ENCODE peak calls at places on chromosomes 6 and 20, in eight cellular contexts. F is fibroblast of the aortic adventitia, R is endodermal cell, L is HFF-Myc, S is A549, V is mucosa of descending colon, I is cardiac muscle cell, O is uterus. Y is an unnamed sample.

GRCh38 chr20:44419131-44419844 is 56.4 kb upstream of the TTPAL start:
- DNase-seq in F (no peak), R (no peak), L (no peak), S (no peak), V (no peak), I (no peak), O (no peak), Y (no peak)

GRCh38 chr6:88872962-88873361 is 90.5 kb downstream of the RNGTT start:
- DNase-seq in F (no peak), R (no peak), L (no peak), S (no peak), V (no peak), I (no peak), O (no peak), Y (no peak)

GRCh38 chr20:1792274-1792673 is 102.9 kb upstream of the SIRPA start:
- DNase-seq in F (no peak), R (no peak), L (no peak), S (no peak), V (no peak), I (no peak), O (no peak), Y (no peak)

GRCh38 chr20:1298888-1299511 is 29.9 kb downstream of the SDCBP2 start:
- DNase-seq in F (no peak), R (no peak), L (no peak), S (no peak), V (no peak), I (no peak), O (no peak), Y (no peak)

GRCh38 chr6:41379314-41379713 is 43.9 kb downstream of the NCR2 start:
- DNase-seq in F (no peak), R (no peak), L (no peak), S (no peak), V (no peak), I (no peak), O (no peak), Y (no peak)

GRCh38 chr6:14129572-14129971 is 12.0 kb downstream of the CD83 start:
- DNase-seq in F (peak), R (peak), L (peak), S (peak), V (peak), I (peak), O (peak), Y (no peak)

GRCh38 chr6:41462980-41463930 is 82.9 kb upstream of the FOXP4 start:
- DNase-seq in F (peak), R (no peak), L (peak), S (peak), V (peak), I (peak), O (peak), Y (no peak)

GRCh38 chr6:133392641-133393040 is 151.5 kb downstream of the EYA4 start:
- DNase-seq in F (peak), R (no peak), L (no peak), S (no peak), V (no peak), I (no peak), O (no peak), Y (no peak)

GRCh38 chr6:25100288-25100687 is 164.5 kb upstream of the RIPOR2 start:
- DNase-seq in F (no peak), R (no peak), L (no peak), S (no peak), V (no peak), I (no peak), O (no peak), Y (peak)

GRCh38 chr20:10217517-10218410 is 866 bp upstream of the SNAP25 start:
- DNase-seq in F (peak), R (peak), L (no peak), S (peak), V (no peak), I (peak), O (peak), Y (no peak)

GRCh38 chr6:20366082-20366834 is 35.4 kb upstream of the E2F3 start:
- DNase-seq in F (no peak), R (no peak), L (no peak), S (no peak), V (peak), I (no peak), O (no peak), Y (no peak)

GRCh38 chr6:51467231-51467952 is 620.0 kb downstream of the PKHD1 start:
- DNase-seq in F (no peak), R (no peak), L (no peak), S (no peak), V (no peak), I (no peak), O (no peak), Y (no peak)

GRCh38 chr6:132135409-132135808 is 184.2 kb upstream of the CCN2 start:
- DNase-seq in F (no peak), R (no peak), L (no peak), S (no peak), V (no peak), I (no peak), O (no peak), Y (no peak)

GRCh38 chr20:44004306-44004915 is 89.8 kb downstream of the TOX2 start:
- DNase-seq in F (no peak), R (no peak), L (no peak), S (no peak), V (no peak), I (no peak), O (no peak), Y (no peak)

GRCh38 chr6:116389357-116389756 is 18.6 kb downstream of the DSE start:
- DNase-seq in F (no peak), R (no peak), L (no peak), S (no peak), V (no peak), I (no peak), O (no peak), Y (no peak)

GRCh38 chr6:4371207-4371921 is 236.0 kb upstream of the ECI2 start:
- DNase-seq in F (peak), R (peak), L (no peak), S (no peak), V (no peak), I (peak), O (no peak), Y (no peak)

GRCh38 chr6:161374971-161375873 is 101.4 kb upstream of the AGPAT4 start:
- DNase-seq in F (peak), R (peak), L (no peak), S (no peak), V (peak), I (peak), O (peak), Y (peak)

GRCh38 chr6:161748535-161749386 is 474.9 kb upstream of the AGPAT4 start:
- DNase-seq in F (no peak), R (peak), L (no peak), S (peak), V (peak), I (peak), O (no peak), Y (peak)

GRCh38 chr20:20366896-20367680 is 816 bp upstream of the INSM1 start:
- DNase-seq in F (no peak), R (peak), L (no peak), S (no peak), V (no peak), I (peak), O (no peak), Y (no peak)

GRCh38 chr6:148509789-148510581 is 167.3 kb downstream of the SASH1 start:
- DNase-seq in F (peak), R (no peak), L (peak), S (no peak), V (peak), I (no peak), O (peak), Y (no peak)

GRCh38 chr6:30556714-30556963 is 350 bp upstream of the GNL1 start:
- DNase-seq in F (no peak), R (peak), L (no peak), S (no peak), V (no peak), I (peak), O (peak), Y (no peak)

GRCh38 chr20:44137210-44137781 is 49.7 kb downstream of the JPH2 start:
- DNase-seq in F (peak), R (peak), L (no peak), S (no peak), V (peak), I (peak), O (peak), Y (no peak)

GRCh38 chr6:116624036-116624805 is 7.9 kb downstream of the RSPH4A start:
- DNase-seq in F (no peak), R (no peak), L (no peak), S (no peak), V (no peak), I (no peak), O (no peak), Y (no peak)

GRCh38 chr6:13177617-13178506 is 150.5 kb downstream of the TBC1D7 start:
- DNase-seq in F (no peak), R (no peak), L (no peak), S (no peak), V (no peak), I (no peak), O (no peak), Y (no peak)

GRCh38 chr6:157688960-157689599 is 134.0 kb upstream of the SNX9 start:
- DNase-seq in F (peak), R (peak), L (no peak), S (peak), V (peak), I (no peak), O (peak), Y (no peak)
- TF ChIP-seq CTCF in F (peak), R (peak), L (no peak), S (no peak), V (no peak), I (peak), O (peak), Y (peak)

GRCh38 chr6:45678063-45678620 is 300.4 kb upstream of the SUPT3H start:
- DNase-seq in F (no peak), R (peak), L (no peak), S (no peak), V (no peak), I (no peak), O (no peak), Y (no peak)

GRCh38 chr6:45675634-45676033 is 297.9 kb upstream of the SUPT3H start:
- DNase-seq in F (no peak), R (peak), L (no peak), S (no peak), V (no peak), I (no peak), O (no peak), Y (no peak)

GRCh38 chr6:45676376-45676775 is 298.6 kb upstream of the SUPT3H start:
- DNase-seq in F (no peak), R (peak), L (no peak), S (no peak), V (no peak), I (no peak), O (no peak), Y (no peak)

GRCh38 chr6:45679163-45679562 is 301.4 kb upstream of the SUPT3H start:
- DNase-seq in F (no peak), R (peak), L (no peak), S (no peak), V (no peak), I (no peak), O (no peak), Y (no peak)

GRCh38 chr6:45677381-45677992 is 299.8 kb upstream of the SUPT3H start:
- DNase-seq in F (no peak), R (peak), L (no peak), S (no peak), V (peak), I (no peak), O (no peak), Y (peak)
- H3K4me3 ChIP-seq in F (no peak), R (no peak), L (no peak), S (no peak), V (no peak), I (no peak), O (no peak), Y (no peak)

GRCh38 chr20:4154958-4155411 is 139.6 kb upstream of the RNF24 start:
- DNase-seq in F (no peak), R (no peak), L (no peak), S (peak), V (no peak), I (no peak), O (no peak), Y (no peak)

GRCh38 chr20:4152696-4153235 is 137.4 kb upstream of the RNF24 start:
- DNase-seq in F (peak), R (no peak), L (no peak), S (no peak), V (no peak), I (no peak), O (no peak), Y (no peak)

GRCh38 chr20:4151991-4152695 is 136.8 kb upstream of the RNF24 start:
- DNase-seq in F (peak), R (no peak), L (no peak), S (no peak), V (no peak), I (no peak), O (no peak), Y (no peak)

GRCh38 chr20:4153251-4153650 is 137.9 kb upstream of the RNF24 start:
- DNase-seq in F (no peak), R (no peak), L (no peak), S (no peak), V (peak), I (no peak), O (no peak), Y (peak)

DNA sequence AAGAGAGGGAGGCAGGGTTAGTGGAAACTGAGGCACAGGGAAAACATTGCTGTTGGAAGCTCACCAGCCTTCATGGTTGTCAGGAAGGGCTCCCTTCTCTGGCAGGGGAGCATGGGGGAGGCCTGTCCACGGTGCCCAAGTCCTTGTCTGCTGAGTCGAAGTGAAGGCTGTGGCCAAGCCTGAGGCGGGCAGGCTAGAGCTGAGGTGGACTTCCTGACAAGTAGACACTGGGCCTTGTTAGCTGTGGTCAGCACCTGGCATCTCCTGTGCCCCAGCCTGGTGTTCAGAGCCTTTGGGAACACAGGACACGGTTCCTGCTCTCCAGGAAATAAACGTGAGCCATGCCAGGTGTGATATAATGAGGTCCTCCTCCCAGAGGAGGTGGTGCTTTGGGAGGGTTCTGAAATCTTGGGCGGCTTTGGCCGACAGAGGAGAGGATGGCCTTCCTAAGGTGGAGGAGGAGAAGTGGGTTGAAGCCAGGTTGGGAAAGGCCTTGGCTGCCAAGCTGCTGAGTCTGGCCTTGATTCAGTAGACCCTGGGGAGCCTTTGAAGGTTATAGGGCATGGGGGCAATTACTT is 138.4 kb upstream of the RNF24 start:
- DNase-seq in F (no peak), R (no peak), L (no peak), S (no peak), V (no peak), I (no peak), O (no peak), Y (no peak)
- TF ChIP-seq CTCF in F (no peak), R (no peak), L (no peak), S (no peak), V (no peak), I (no peak), O (no peak), Y (no peak)

DNA sequence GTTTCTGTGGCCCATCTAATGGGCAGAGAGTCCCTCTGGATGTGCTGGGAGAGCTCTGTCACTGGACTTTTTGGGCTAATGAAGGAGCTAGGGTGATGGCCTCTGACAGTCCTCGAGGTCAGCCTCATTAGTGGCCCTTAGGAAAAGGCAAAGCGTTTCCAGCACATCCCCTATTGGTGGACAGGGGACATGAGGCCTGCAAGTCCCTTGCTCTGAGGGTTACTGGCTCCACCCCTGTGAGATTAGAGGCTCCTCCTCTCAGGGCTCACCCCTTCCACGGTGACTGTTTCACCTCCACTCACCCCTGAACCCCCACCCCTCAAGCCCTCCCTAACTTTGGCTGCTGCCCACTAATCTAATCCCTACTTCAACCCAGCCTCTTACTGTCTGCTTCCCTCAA is 12.8 kb upstream of the FANCE start:
- DNase-seq in F (no peak), R (no peak), L (no peak), S (no peak), V (no peak), I (peak), O (no peak), Y (no peak)
- H3K4me3 ChIP-seq in F (no peak), R (no peak), L (no peak), S (no peak), V (no peak), I (no peak), O (no peak), Y (no peak)

GRCh38 chr6:39157511-39157910 is 42.5 kb upstream of the SAYSD1 start:
- DNase-seq in F (no peak), R (no peak), L (no peak), S (no peak), V (no peak), I (peak), O (no peak), Y (no peak)
- TF ChIP-seq CTCF in F (no peak), R (no peak), L (no peak), S (no peak), V (no peak), I (no peak), O (no peak), Y (no peak)

DNA sequence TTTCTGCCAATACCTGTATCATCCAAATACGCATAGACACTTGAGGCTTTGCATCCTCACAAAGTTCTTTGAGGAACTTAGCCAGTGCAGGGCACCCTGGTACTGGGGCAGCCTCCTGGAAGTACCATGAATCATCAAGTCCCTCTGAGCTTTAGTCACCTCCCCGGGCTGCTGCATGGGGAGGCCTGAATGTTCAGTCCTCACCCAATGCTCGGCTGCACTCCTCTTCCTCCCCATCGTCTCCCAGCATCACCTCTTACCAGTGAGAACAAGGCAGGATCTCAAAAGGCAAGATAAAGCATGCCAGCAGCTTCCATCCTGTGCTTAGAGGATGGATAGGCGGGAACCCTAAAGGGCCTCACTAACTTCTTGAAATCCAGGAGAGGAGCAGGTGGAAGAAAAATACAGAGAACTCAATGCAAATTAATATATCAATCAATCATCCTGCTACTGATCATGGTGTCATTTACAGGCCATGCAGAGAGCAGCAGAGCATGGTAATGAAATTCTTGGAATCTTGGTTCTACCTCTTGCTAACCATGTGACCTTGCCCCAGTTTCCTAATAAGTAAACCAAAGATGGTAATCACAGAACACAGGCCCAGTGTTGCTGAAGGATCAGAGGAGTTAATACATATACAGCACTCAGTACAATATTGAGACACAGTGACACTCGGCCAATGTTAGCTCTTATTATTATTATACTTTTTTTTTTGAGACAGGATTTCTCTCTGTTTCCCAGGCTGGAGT is 4.7 kb upstream of the CCN6 start:
- DNase-seq in F (no peak), R (no peak), L (no peak), S (no peak), V (no peak), I (no peak), O (no peak), Y (no peak)
- H3K4me3 ChIP-seq in F (no peak), R (no peak), L (no peak), S (no peak), V (no peak), I (no peak), O (no peak), Y (no peak)

GRCh38 chr20:47784599-47785320 is 521 bp downstream of the SULF2 start:
- DNase-seq in F (peak), R (peak), L (no peak), S (peak), V (peak), I (peak), O (peak), Y (no peak)
- TF ChIP-seq CTCF in F (peak), R (peak), L (peak), S (no peak), V (no peak), I (peak), O (peak), Y (no peak)